ENCODE peak calls at places on chromosome 12, in ten cellular contexts. B, Y, W, C, A, S, K, F, V and R are unnamed samples.

GRCh38 chr12:52149651-52150241 is 42.1 kb downstream of the KRT80 start:
- DNase-seq in B (no peak), Y (peak; percentile 53), W (no peak), C (no peak), A (no peak), S (no peak), K (no peak), F (no peak), V (no peak), R (no peak)

GRCh38 chr12:16299403-16299802 is 21.9 kb upstream of the SLC15A5 start:
- DNase-seq in B (no peak), Y (no peak), W (no peak), C (no peak), A (no peak), S (no peak), K (no peak), F (no peak), V (no peak), R (no peak)

GRCh38 chr12:5374691-5375090 is 57.2 kb upstream of the NTF3 start:
- DNase-seq in B (peak; percentile 13), Y (no peak), W (no peak), C (no peak), A (no peak), S (no peak), K (no peak), F (no peak), V (no peak), R (no peak)

GRCh38 chr12:108630481-108631207 is 3.0 kb downstream of the SELPLG start:
- DNase-seq in B (no peak), Y (no peak), W (no peak), C (no peak), A (peak; percentile 84), S (peak; percentile 79), K (no peak), F (peak; percentile 54), V (no peak), R (no peak)

GRCh38 chr12:104340177-104340576 is 36.6 kb downstream of the EID3 start:
- DNase-seq in B (no peak), Y (no peak), W (no peak), C (no peak), A (no peak), S (no peak), K (no peak), F (peak; percentile 61), V (no peak), R (no peak)

GRCh38 chr12:111406474-111407370 is 999 bp downstream of the SH2B3 start:
- DNase-seq in B (no peak), Y (no peak), W (no peak), C (no peak), A (no peak), S (no peak), K (peak; percentile 79), F (no peak), V (no peak), R (no peak)

GRCh38 chr12:26195250-26195640 is at the start of gene SSPN:
- DNase-seq in B (peak; percentile 63), Y (peak; percentile 67), W (peak; percentile 74), C (no peak), A (peak; percentile 8), S (no peak), K (peak; percentile 90), F (peak; percentile 70), V (no peak), R (no peak)

GRCh38 chr12:90036641-90037040 is 328.0 kb upstream of the ATP2B1 start:
- DNase-seq in B (no peak), Y (no peak), W (no peak), C (no peak), A (no peak), S (no peak), K (no peak), F (peak; percentile 28), V (no peak), R (no peak)

GRCh38 chr12:6688543-6688999 is 604 bp downstream of the ZNF384 start:
- DNase-seq in B (no peak), Y (no peak), W (no peak), C (no peak), A (no peak), S (no peak), K (no peak), F (no peak), V (no peak), R (no peak)

DNA sequence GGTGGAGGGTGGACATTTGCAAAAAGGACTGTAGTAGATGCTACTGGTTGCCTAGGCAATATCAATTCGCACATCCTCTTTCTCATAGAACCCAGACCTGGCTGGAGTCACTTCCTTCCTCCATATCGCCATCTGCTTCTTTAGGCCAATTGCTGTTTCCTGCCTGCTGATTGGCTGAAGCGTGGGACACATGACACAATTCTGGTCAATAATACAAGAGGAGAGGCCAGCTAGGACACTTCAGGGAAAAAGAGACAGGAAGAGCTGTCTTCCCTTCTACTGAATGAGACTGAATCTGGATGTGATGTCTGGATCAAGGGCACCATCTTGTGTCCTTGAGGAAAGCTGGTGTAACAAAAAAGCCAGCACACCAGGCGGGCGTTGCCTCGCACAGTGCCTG is 53.8 kb downstream of the TRPV4 start:
- DNase-seq in B (no peak), Y (peak; percentile 35), W (no peak), C (no peak), A (no peak), S (no peak), K (no peak), F (no peak), V (no peak), R (no peak)
- TF ChIP-seq CTCF in B (no peak), Y (peak; percentile 11), W (no peak), C (no peak), A (no peak), S (no peak), K (no peak), F (no peak), V (no peak), R (no peak)

GRCh38 chr12:64999157-64999425 is 122.0 kb downstream of the WIF1 start:
- DNase-seq in B (no peak), Y (no peak), W (no peak), C (no peak), A (no peak), S (no peak), K (no peak), F (no peak), V (no peak), R (no peak)

GRCh38 chr12:65005716-65006115 is 115.4 kb downstream of the WIF1 start:
- DNase-seq in B (no peak), Y (no peak), W (no peak), C (no peak), A (no peak), S (no peak), K (no peak), F (no peak), V (no peak), R (no peak)

GRCh38 chr12:64998327-64999156 is 122.6 kb downstream of the WIF1 start:
- DNase-seq in B (no peak), Y (no peak), W (no peak), C (no peak), A (no peak), S (no peak), K (no peak), F (no peak), V (no peak), R (peak; percentile 19)

DNA sequence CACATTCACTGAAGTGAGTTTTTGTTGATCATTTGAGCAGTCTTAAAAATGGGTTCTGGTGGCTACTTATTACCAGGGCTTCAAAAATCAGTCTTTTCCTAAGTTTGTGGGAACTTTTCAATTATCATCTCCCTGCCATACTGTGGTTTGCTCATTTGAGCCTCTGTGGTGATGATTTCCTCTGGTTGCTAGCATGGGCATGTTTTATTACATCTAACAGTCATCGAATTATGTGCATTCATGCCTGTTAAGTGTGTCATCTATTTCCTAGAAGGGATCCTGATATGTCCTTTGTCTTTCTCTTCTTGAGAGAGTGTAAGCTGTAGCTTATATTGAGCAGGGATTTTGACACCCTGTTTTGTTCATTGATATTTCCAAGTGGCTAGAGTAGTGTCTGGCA is 116.8 kb downstream of the WIF1 start:
- DNase-seq in B (no peak), Y (no peak), W (no peak), C (no peak), A (no peak), S (peak; percentile 78), K (no peak), F (no peak), V (no peak), R (no peak)
- H3K27me3 ChIP-seq in B (no peaks in the 10 kb centered on the region), Y (no peaks in the 10 kb centered on the region), W (no peaks in the 10 kb centered on the region), C (no peaks in the 10 kb centered on the region), A (peaks cover 3% of the 10 kb centered on the region), S (no peaks in the 10 kb centered on the region), K (no peaks in the 10 kb centered on the region), F (peaks cover 4% of the 10 kb centered on the region), V (peaks cover 2% of the 10 kb centered on the region), R (no peaks in the 10 kb centered on the region)

GRCh38 chr12:114636723-114637480 is 47.1 kb downstream of the TBX3 start:
- DNase-seq in B (no peak), Y (peak; percentile 62), W (no peak), C (no peak), A (no peak), S (peak; percentile 41), K (no peak), F (peak; percentile 36), V (no peak), R (no peak)
- TF ChIP-seq CTCF in B (peak; percentile 36), Y (peak; percentile 62), W (peak; percentile 16), C (no peak), A (peak; percentile 65), S (peak; percentile 43), K (no peak), F (peak; percentile 58), V (peak; percentile 64), R (peak; percentile 34)

DNA sequence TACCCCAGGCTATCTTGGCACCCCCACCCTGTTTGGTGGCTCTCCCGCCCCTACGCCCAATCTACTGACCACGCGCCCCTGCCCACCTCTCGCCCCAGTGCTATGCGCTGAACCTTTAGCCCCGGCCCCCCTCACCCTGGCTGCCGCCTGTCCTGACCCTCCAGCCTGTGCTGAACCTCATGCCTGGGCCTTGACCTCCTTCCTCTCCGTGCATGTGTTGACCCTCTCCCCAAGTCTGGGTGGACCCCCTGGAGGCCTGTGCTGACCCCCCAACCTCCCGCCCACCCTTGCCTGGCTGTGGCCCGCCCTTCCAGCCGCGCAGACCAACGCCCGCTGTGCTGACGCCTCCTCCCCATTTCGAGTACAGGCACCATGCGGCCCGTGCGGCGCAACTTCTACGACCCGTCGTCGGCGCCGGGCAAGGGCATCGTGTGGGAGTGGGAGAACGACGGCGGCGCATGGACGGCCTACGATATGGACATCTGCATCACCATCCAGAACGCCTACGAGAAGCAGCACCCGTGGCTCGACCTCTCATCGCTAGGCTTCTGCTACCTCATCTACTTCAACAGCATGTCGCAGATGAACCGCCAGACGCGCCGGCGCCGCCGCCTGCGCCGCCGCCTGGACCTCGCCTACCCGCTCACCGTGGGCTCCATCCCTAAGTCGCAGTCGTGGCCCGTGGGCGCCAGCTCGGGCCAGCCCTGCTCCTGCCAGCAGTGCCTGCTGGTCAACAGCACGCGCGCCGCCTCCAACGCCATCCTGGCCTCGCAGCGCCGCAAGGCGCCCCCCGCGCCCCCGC is 20.7 kb downstream of the DTX1 start:
- DNase-seq in B (peak; percentile 63), Y (no peak), W (no peak), C (no peak), A (no peak), S (no peak), K (no peak), F (no peak), V (no peak), R (no peak)
- H3K27me3 ChIP-seq in B (peaks cover 16% of the 10 kb centered on the region), Y (peaks cover 16% of the 10 kb centered on the region), W (no peaks in the 10 kb centered on the region), C (no peaks in the 10 kb centered on the region), A (peaks cover under 1% of the 10 kb centered on the region), S (peaks cover 41% of the 10 kb centered on the region), K (peaks cover 62% of the 10 kb centered on the region), F (no peaks in the 10 kb centered on the region), V (peaks cover 20% of the 10 kb centered on the region), R (peaks cover 29% of the 10 kb centered on the region)